ENCODE peak calls at places on chromosomes 6 and 20, in six cellular contexts. S is HCT116; A is SJSA1; L is left lung; V is CD4-positive, CD25-positive, alpha-beta regulatory T cell; I is GM23248. J is an unnamed sample. For H3K4me1, the result is how much of the 10 kb centered on the place peaks cover.

GRCh38 chr6:45692021-45692420 is 314.3 kb upstream of the SUPT3H start:
- DNase-seq in S (no peak), I (no peak), V (no peak), L (no peak), A (no peak), J (no peak)

GRCh38 chr20:52303281-52303950 is 111.8 kb upstream of the ZFP64 start:
- DNase-seq in S (no peak), A (no peak), I (no peak), L (no peak), V (no peak), J (no peak)

GRCh38 chr6:160348552-160349441 is 619 bp downstream of the SLC22A3 start:
- DNase-seq in A (no peak), S (no peak), L (no peak), I (peak), V (peak), J (no peak)

GRCh38 chr20:34365765-34366213 is 2.7 kb downstream of the ITCH start:
- DNase-seq in A (no peak), L (no peak), I (no peak), V (peak), S (no peak), J (no peak)

GRCh38 chr6:52376763-52377162 is 14.8 kb downstream of the PAQR8 start:
- DNase-seq in I (no peak), A (no peak), L (no peak), V (no peak), S (no peak), J (no peak)

GRCh38 chr6:134031696-134032255 is 20.6 kb downstream of the SLC2A12 start:
- DNase-seq in S (no peak), V (no peak), I (peak), A (no peak), L (no peak), J (no peak)

GRCh38 chr20:49323622-49324238 is 45.9 kb upstream of the ZNFX1 start:
- DNase-seq in I (peak), L (no peak), A (no peak), S (peak), V (peak), J (no peak)

GRCh38 chr6:37024665-37025337 is 19.3 kb downstream of the FGD2 start:
- DNase-seq in L (no peak), A (peak), V (peak), S (peak), I (peak), J (no peak)

GRCh38 chr6:19538086-19538485 is 299.1 kb upstream of the ID4 start:
- DNase-seq in S (no peak), V (no peak), L (no peak), I (no peak), A (no peak), J (no peak)

GRCh38 chr6:65259080-65259479 is 447.9 kb downstream of the EYS start:
- DNase-seq in A (no peak), I (peak), S (no peak), V (no peak), L (no peak), J (no peak)

GRCh38 chr6:148747145-148747492 is 289 bp downstream of the UST start:
- DNase-seq in L (peak), S (no peak), A (peak), I (peak), V (no peak), J (peak)

GRCh38 chr6:133707456-133707855 is 181.5 kb upstream of the TCF21 start:
- DNase-seq in S (no peak), I (peak), L (no peak), A (peak), V (peak), J (no peak)

GRCh38 chr6:41273699-41274098 is 12.8 kb downstream of the TREM1 start:
- DNase-seq in A (no peak), S (no peak), L (no peak), V (no peak), I (no peak), J (no peak)

GRCh38 chr20:1478566-1478965 is 11.9 kb upstream of the NSFL1C start:
- DNase-seq in A (no peak), V (no peak), S (peak), L (no peak), I (peak), J (no peak)

GRCh38 chr6:39887692-39888450 is 46.4 kb downstream of the MOCS1 start:
- DNase-seq in S (no peak), A (peak), I (peak), L (peak), V (no peak), J (peak)

GRCh38 chr6:157229733-157230132 is 93.6 kb downstream of the TMEM242 start:
- DNase-seq in V (no peak), S (no peak), L (no peak), I (no peak), A (no peak), J (no peak)

GRCh38 chr6:124462746-124463145 is 499.5 kb upstream of the RNF217 start:
- DNase-seq in L (no peak), V (no peak), I (no peak), S (no peak), A (no peak), J (no peak)

DNA sequence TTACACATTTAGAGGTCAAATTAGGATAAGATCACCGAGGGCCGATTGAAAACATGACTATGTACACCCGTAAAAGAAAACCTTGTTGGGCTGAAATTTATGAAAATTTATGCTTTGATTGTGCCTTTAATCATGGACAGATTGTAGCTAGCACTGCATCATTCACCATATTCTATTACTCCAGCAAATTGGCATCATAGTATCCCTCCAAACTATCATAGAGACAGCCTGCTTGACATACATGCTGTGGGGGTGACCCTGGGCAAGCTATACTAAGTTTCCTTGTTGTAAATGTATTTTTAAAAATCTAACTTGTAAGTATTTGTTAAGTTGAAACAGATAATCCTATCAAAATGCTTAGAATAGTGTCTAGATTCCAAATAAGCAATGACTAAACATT is 102.7 kb downstream of the HFE start:
- DNase-seq in S (no peak), A (no peak), V (no peak), L (no peak), I (no peak), J (no peak)
- H3K4me1 ChIP-seq in S (under half), A (under half), V (under half), L (under half), I (under half), J (under half)

GRCh38 chr6:125717120-125717731 is 32.2 kb upstream of the HEY2 start:
- DNase-seq in L (no peak), V (no peak), S (no peak), A (no peak), I (no peak), J (no peak)
- H3K4me1 ChIP-seq in L (under half), V (under half), S (under half), A (under half), I (under half), J (under half)

DNA sequence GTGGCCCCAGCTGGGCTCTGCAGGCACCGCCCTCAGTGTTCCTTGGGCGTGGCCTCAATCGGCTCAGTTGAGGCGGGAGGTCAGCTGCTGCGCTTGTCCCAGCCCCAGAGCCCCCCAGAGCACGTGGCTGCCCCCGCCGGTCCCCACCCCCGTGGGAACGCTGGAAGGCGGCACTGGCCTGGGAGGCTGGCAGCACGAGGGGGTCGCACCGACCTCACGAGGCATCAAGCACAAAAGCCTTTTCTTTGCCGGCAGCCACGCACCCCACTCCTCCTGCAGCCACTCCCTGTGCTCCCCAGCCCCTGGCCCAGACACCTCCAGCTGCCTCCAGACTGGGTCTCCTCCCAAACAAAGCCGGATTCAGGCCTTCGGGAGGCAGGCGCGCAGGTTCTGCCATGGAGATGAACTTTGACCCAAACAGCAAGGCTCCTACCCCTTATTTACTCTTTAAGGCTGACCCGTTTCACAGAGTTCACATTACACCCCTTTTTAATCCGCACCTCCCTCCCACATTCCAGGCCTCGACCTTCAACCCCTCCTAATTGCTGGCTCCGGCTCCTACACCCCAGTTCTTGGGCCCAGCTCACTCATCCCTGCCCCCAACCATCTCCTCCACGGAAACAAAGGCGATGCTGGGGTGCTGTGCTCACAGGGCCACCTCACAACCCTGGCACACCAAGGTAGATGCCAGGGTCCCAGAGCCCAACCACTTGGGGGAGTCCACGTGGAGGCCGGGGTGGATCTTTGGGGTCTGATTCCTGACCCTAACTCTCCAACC is 111.7 kb downstream of the NOL4L start:
- DNase-seq in S (no peak), V (no peak), A (no peak), I (no peak), L (no peak), J (no peak)
- H3K4me1 ChIP-seq in S (under half), V (under half), A (half or more), I (under half), L (half or more), J (half or more)

DNA sequence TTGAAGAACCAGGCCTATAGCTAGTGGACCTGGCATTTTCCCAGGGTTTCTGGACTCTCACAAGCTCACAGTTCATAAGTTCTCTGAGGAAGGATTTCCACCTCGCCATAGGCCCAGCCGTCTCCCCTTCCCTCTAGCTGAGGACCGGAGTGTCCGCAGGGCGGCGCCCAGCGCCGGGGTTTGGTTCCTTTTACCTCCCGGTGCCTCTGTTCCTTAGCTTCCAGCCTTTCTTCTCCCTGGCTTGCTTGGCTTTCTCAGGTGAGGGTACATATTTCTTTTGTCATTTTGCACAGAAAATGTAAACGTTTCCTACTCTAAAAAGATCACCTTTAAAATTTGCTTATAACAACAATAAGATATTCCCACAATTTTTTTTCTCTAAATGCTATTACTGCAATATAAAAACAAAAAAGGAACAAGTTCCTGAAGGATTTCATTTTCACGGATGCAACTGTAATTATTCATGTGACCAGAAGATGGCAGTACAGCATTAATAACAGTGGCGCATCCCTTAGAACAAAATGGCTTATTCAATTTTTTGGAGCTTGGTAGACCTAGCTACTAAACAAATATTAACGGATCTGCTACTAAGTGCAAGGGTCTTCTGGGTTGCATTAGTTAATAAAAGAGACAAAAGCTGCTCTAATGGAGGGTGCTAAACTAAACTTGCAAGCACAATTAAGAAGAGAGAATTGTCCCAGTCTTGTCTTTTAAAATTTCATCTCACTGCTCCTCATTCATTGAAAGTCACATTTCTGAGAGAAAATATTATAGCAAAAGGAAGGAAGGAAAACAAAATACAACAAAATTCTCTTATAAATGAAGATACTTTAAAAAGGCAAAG is 172.9 kb downstream of the ADGRG6 start:
- DNase-seq in I (peak), V (peak), A (peak), L (no peak), S (peak), J (no peak)
- H3K4me1 ChIP-seq in I (under half), V (under half), A (under half), L (under half), S (under half), J (under half)

GRCh38 chr20:32972181-32973076 is 31.8 kb downstream of the SUN5 start:
- DNase-seq in A (peak), V (peak), I (no peak), S (no peak), L (no peak), J (no peak)

GRCh38 chr20:32971703-32972161 is 32.5 kb downstream of the SUN5 start:
- DNase-seq in S (no peak), V (peak), I (no peak), A (peak), L (no peak), J (no peak)

GRCh38 chr20:32969356-32970114 is 34.7 kb downstream of the SUN5 start:
- DNase-seq in V (no peak), S (no peak), A (peak), I (no peak), L (no peak), J (no peak)

GRCh38 chr20:32970115-32970972 is 33.9 kb downstream of the SUN5 start:
- DNase-seq in V (no peak), A (peak), I (no peak), L (no peak), S (no peak), J (no peak)

DNA sequence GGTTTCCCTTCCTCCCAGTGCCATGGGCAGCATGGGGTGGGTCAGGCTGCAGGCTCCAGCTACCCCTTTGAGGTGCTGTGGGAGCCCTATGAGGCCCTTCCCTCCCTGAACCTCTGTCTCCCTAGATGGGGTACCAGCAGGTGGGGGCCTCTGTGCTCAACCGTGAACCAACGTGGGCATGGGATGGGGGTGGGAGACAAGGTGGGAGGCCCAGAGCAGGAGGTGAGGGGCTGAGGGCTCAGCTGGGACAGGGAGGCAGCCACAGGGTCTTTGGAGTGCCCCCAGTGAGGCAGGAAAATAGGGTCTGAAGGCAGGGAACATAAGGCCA is 33.3 kb downstream of the SUN5 start:
- DNase-seq in S (no peak), A (no peak), L (no peak), I (no peak), V (no peak), J (no peak)
- H3K4me1 ChIP-seq in S (under half), A (under half), L (under half), I (under half), V (half or more), J (under half)

GRCh38 chr6:15366879-15367278 is 121.0 kb downstream of the JARID2 start:
- DNase-seq in V (no peak), S (no peak), L (no peak), I (no peak), A (no peak), J (no peak)
- H3K4me1 ChIP-seq in V (under half), S (under half), L (half or more), I (under half), A (under half), J (under half)

GRCh38 chr6:142848969-142849368 is 96.0 kb downstream of the HIVEP2 start:
- DNase-seq in L (no peak), S (no peak), I (no peak), V (no peak), A (no peak), J (no peak)

GRCh38 chr6:142853244-142854180 is 91.5 kb downstream of the HIVEP2 start:
- DNase-seq in S (no peak), I (peak), A (peak), L (no peak), V (no peak), J (no peak)

GRCh38 chr6:142848156-142848555 is 96.8 kb downstream of the HIVEP2 start:
- DNase-seq in A (no peak), S (no peak), I (no peak), V (no peak), L (no peak), J (no peak)

GRCh38 chr6:142851601-142852000 is 93.4 kb downstream of the HIVEP2 start:
- DNase-seq in V (no peak), I (peak), L (no peak), S (no peak), A (no peak), J (no peak)

DNA sequence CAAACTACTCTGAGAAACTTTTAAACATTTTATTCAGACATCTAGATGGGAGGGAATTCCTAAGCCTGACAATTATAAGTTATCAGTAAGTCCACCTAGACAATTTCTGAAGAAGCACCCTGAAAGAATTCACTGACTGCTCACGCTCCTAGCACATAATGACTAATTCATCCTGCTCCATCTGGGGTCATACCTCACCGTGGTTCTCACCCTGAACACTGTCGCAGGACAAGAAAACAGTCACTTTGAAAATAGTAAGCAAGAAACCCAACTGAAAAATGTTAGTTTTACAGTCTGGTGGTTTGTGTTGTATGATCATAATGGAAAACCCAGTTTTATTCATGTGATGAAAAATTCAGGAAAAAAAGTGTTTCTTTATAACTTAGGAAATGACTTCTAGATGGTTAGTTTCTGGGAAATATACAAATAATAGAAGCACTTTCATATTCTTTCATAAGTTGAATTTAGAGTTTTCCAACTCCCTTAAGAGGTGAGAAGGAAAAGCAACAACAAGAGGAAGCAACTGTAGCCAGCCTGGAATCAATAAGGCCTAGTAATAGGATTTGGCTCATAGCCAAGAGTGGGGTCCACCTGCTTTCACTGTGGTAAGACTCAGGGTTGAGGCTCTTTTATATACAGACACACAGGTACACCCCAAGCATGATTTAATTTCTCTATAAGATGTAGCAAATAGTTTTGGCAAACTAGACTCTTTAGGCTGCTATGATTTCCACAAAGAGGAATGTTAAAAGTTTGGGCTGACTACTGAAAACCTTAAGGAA is 94.1 kb downstream of the HIVEP2 start:
- DNase-seq in L (no peak), I (peak), S (no peak), V (peak), A (no peak), J (no peak)
- H3K4me1 ChIP-seq in L (under half), I (half or more), S (under half), V (half or more), A (half or more), J (half or more)

GRCh38 chr6:137878810-137879285 is 11.8 kb downstream of the TNFAIP3 start:
- DNase-seq in A (no peak), I (no peak), S (no peak), L (no peak), V (peak), J (peak)

GRCh38 chr6:137875606-137876005 is 8.5 kb downstream of the TNFAIP3 start:
- DNase-seq in S (no peak), I (no peak), V (no peak), L (no peak), A (no peak), J (no peak)

GRCh38 chr6:137876547-137876946 is 9.5 kb downstream of the TNFAIP3 start:
- DNase-seq in I (no peak), V (no peak), L (no peak), A (no peak), S (no peak), J (no peak)

GRCh38 chr6:137878070-137878809 is 11.2 kb downstream of the TNFAIP3 start:
- DNase-seq in V (no peak), S (no peak), L (no peak), I (no peak), A (no peak), J (no peak)

DNA sequence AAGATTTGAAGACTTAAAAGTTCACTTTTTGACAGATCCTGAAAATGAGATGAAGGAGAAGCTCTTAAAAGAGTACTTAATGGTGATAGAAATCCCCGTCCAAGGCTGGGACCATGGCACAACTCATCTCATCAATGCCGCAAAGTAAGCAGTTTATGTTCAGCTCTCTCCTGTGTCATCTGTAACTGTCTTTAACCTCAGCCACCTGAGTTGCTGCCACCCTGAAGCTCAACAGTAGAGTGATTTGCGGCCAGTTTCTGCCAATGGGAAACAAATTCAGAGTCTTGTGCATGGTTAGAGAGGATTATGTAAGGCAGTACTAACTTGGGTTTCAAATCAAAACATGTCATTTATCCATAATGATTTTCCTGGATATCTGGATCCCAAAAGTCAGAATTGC is 10.1 kb downstream of the TNFAIP3 start:
- DNase-seq in V (peak), I (no peak), L (no peak), S (no peak), A (no peak), J (no peak)
- H3K4me1 ChIP-seq in V (half or more), I (under half), L (half or more), S (under half), A (under half), J (under half)

J was measured in heart right ventricle.